ENCODE peak calls at places on chromosomes 7 and 10, in ten cellular contexts. One of them, this sample, is unnamed.
A peak's percentile ranks its signal among the peaks of the same experiment; 100 is the strongest.

GRCh38 chr7:144019457-144019856 is 19.3 kb downstream of the OR6B1 start:
- DNase-seq in fibroblast of pulmonary artery: peak; percentile 98
- DNase-seq in neural crest cell: no peak
- DNase-seq in amygdala: no peak
- DNase-seq in HTR-8/SVneo: peak; percentile 5
- DNase-seq in activated naive CD4-positive, alpha-beta T cell treated with anti-CD3 and anti-CD28 coated beads, Interleukin-2, amount 10 ng/mL, durations not matched to agents 7 days and 5 days: no peak
- DNase-seq in heart left ventricle: no peak
- DNase-seq in AG04449: peak; percentile 70
- DNase-seq in anterior cingulate cortex: no peak
- DNase-seq in stomach: no peak
- DNase-seq in this sample: no peak

GRCh38 chr7:156475179-156475578 is 165.4 kb upstream of the RNF32 start:
- DNase-seq in fibroblast of pulmonary artery: no peak
- DNase-seq in neural crest cell: no peak
- DNase-seq in amygdala: no peak
- DNase-seq in HTR-8/SVneo: no peak
- DNase-seq in activated naive CD4-positive, alpha-beta T cell treated with anti-CD3 and anti-CD28 coated beads, Interleukin-2, amount 10 ng/mL, durations not matched to agents 7 days and 5 days: no peak
- DNase-seq in heart left ventricle: no peak
- DNase-seq in AG04449: no peak
- DNase-seq in anterior cingulate cortex: no peak
- DNase-seq in stomach: no peak
- DNase-seq in this sample: no peak

GRCh38 chr10:79320785-79321493 is 26.3 kb upstream of the PPIF start:
- DNase-seq in fibroblast of pulmonary artery: peak; percentile 83
- DNase-seq in neural crest cell: no peak
- DNase-seq in amygdala: no peak
- DNase-seq in HTR-8/SVneo: peak; percentile 77
- DNase-seq in activated naive CD4-positive, alpha-beta T cell treated with anti-CD3 and anti-CD28 coated beads, Interleukin-2, amount 10 ng/mL, durations not matched to agents 7 days and 5 days: no peak
- DNase-seq in heart left ventricle: no peak
- DNase-seq in AG04449: no peak
- DNase-seq in anterior cingulate cortex: no peak
- DNase-seq in stomach: no peak
- DNase-seq in this sample: no peak

GRCh38 chr7:106731207-106731606 is 70.2 kb upstream of the CCDC71L start:
- DNase-seq in fibroblast of pulmonary artery: peak; percentile 58
- DNase-seq in neural crest cell: no peak
- DNase-seq in amygdala: no peak
- DNase-seq in HTR-8/SVneo: no peak
- DNase-seq in activated naive CD4-positive, alpha-beta T cell treated with anti-CD3 and anti-CD28 coated beads, Interleukin-2, amount 10 ng/mL, durations not matched to agents 7 days and 5 days: no peak
- DNase-seq in heart left ventricle: no peak
- DNase-seq in AG04449: no peak
- DNase-seq in anterior cingulate cortex: no peak
- DNase-seq in stomach: no peak
- DNase-seq in this sample: no peak

GRCh38 chr7:42244828-42245227 is 7.8 kb upstream of the GLI3 start:
- DNase-seq in fibroblast of pulmonary artery: peak; percentile 90
- DNase-seq in neural crest cell: no peak
- DNase-seq in amygdala: no peak
- DNase-seq in HTR-8/SVneo: no peak
- DNase-seq in activated naive CD4-positive, alpha-beta T cell treated with anti-CD3 and anti-CD28 coated beads, Interleukin-2, amount 10 ng/mL, durations not matched to agents 7 days and 5 days: no peak
- DNase-seq in heart left ventricle: no peak
- DNase-seq in AG04449: no peak
- DNase-seq in anterior cingulate cortex: no peak
- DNase-seq in stomach: no peak
- DNase-seq in this sample: no peak

GRCh38 chr7:50552139-50552538 is 13.1 kb downstream of the DDC start:
- DNase-seq in fibroblast of pulmonary artery: no peak
- DNase-seq in neural crest cell: no peak
- DNase-seq in amygdala: no peak
- DNase-seq in HTR-8/SVneo: no peak
- DNase-seq in activated naive CD4-positive, alpha-beta T cell treated with anti-CD3 and anti-CD28 coated beads, Interleukin-2, amount 10 ng/mL, durations not matched to agents 7 days and 5 days: no peak
- DNase-seq in heart left ventricle: no peak
- DNase-seq in AG04449: no peak
- DNase-seq in anterior cingulate cortex: no peak
- DNase-seq in stomach: no peak
- DNase-seq in this sample: no peak

GRCh38 chr10:30027057-30028005 is 32.1 kb downstream of the JCAD start:
- DNase-seq in fibroblast of pulmonary artery: peak; percentile 18
- DNase-seq in neural crest cell: no peak
- DNase-seq in amygdala: no peak
- DNase-seq in HTR-8/SVneo: no peak
- DNase-seq in activated naive CD4-positive, alpha-beta T cell treated with anti-CD3 and anti-CD28 coated beads, Interleukin-2, amount 10 ng/mL, durations not matched to agents 7 days and 5 days: peak; percentile 94
- DNase-seq in heart left ventricle: peak; percentile 58
- DNase-seq in AG04449: no peak
- DNase-seq in anterior cingulate cortex: no peak
- DNase-seq in stomach: peak; percentile 65
- DNase-seq in this sample: peak; percentile 87

GRCh38 chr10:4561301-4561700 is 264.7 kb upstream of the AKR1E2 start:
- DNase-seq in fibroblast of pulmonary artery: no peak
- DNase-seq in neural crest cell: no peak
- DNase-seq in amygdala: no peak
- DNase-seq in HTR-8/SVneo: no peak
- DNase-seq in activated naive CD4-positive, alpha-beta T cell treated with anti-CD3 and anti-CD28 coated beads, Interleukin-2, amount 10 ng/mL, durations not matched to agents 7 days and 5 days: no peak
- DNase-seq in heart left ventricle: no peak
- DNase-seq in AG04449: no peak
- DNase-seq in anterior cingulate cortex: no peak
- DNase-seq in stomach: no peak
- DNase-seq in this sample: no peak

GRCh38 chr10:87761892-87762291 is 56.1 kb downstream of the ATAD1 start:
- DNase-seq in fibroblast of pulmonary artery: peak; percentile 67
- DNase-seq in neural crest cell: no peak
- DNase-seq in amygdala: no peak
- DNase-seq in HTR-8/SVneo: peak; percentile 17
- DNase-seq in activated naive CD4-positive, alpha-beta T cell treated with anti-CD3 and anti-CD28 coated beads, Interleukin-2, amount 10 ng/mL, durations not matched to agents 7 days and 5 days: no peak
- DNase-seq in heart left ventricle: no peak
- DNase-seq in AG04449: no peak
- DNase-seq in anterior cingulate cortex: no peak
- DNase-seq in stomach: no peak
- DNase-seq in this sample: no peak

GRCh38 chr7:66353547-66353946 is 148.4 kb downstream of the TPST1 start:
- DNase-seq in fibroblast of pulmonary artery: peak; percentile 82
- DNase-seq in neural crest cell: no peak
- DNase-seq in amygdala: no peak
- DNase-seq in HTR-8/SVneo: no peak
- DNase-seq in activated naive CD4-positive, alpha-beta T cell treated with anti-CD3 and anti-CD28 coated beads, Interleukin-2, amount 10 ng/mL, durations not matched to agents 7 days and 5 days: no peak
- DNase-seq in heart left ventricle: no peak
- DNase-seq in AG04449: no peak
- DNase-seq in anterior cingulate cortex: no peak
- DNase-seq in stomach: no peak
- DNase-seq in this sample: no peak

GRCh38 chr7:55140221-55140980 is 121.6 kb downstream of the EGFR start:
- DNase-seq in fibroblast of pulmonary artery: peak; percentile 82
- DNase-seq in neural crest cell: no peak
- DNase-seq in amygdala: no peak
- DNase-seq in HTR-8/SVneo: no peak
- DNase-seq in activated naive CD4-positive, alpha-beta T cell treated with anti-CD3 and anti-CD28 coated beads, Interleukin-2, amount 10 ng/mL, durations not matched to agents 7 days and 5 days: no peak
- DNase-seq in heart left ventricle: peak; percentile 60
- DNase-seq in AG04449: peak; percentile 44
- DNase-seq in anterior cingulate cortex: no peak
- DNase-seq in stomach: no peak
- DNase-seq in this sample: no peak

GRCh38 chr10:132960071-132960472 is 17.7 kb upstream of the CFAP46 start:
- DNase-seq in fibroblast of pulmonary artery: no peak
- DNase-seq in neural crest cell: no peak
- DNase-seq in amygdala: no peak
- DNase-seq in HTR-8/SVneo: no peak
- DNase-seq in activated naive CD4-positive, alpha-beta T cell treated with anti-CD3 and anti-CD28 coated beads, Interleukin-2, amount 10 ng/mL, durations not matched to agents 7 days and 5 days: no peak
- DNase-seq in heart left ventricle: no peak
- DNase-seq in AG04449: no peak
- DNase-seq in anterior cingulate cortex: no peak
- DNase-seq in stomach: no peak
- DNase-seq in this sample: no peak

GRCh38 chr7:148609045-148609725 is 18.6 kb downstream of the C7orf33 start:
- DNase-seq in fibroblast of pulmonary artery: peak; percentile 58
- DNase-seq in neural crest cell: no peak
- DNase-seq in amygdala: no peak
- DNase-seq in HTR-8/SVneo: no peak
- DNase-seq in activated naive CD4-positive, alpha-beta T cell treated with anti-CD3 and anti-CD28 coated beads, Interleukin-2, amount 10 ng/mL, durations not matched to agents 7 days and 5 days: no peak
- DNase-seq in heart left ventricle: no peak
- DNase-seq in AG04449: no peak
- DNase-seq in anterior cingulate cortex: no peak
- DNase-seq in stomach: no peak
- DNase-seq in this sample: no peak

GRCh38 chr7:16484453-16485158 is 19.1 kb upstream of the SOSTDC1 start:
- DNase-seq in fibroblast of pulmonary artery: peak; percentile 80
- DNase-seq in neural crest cell: no peak
- DNase-seq in amygdala: no peak
- DNase-seq in HTR-8/SVneo: peak; percentile 31
- DNase-seq in activated naive CD4-positive, alpha-beta T cell treated with anti-CD3 and anti-CD28 coated beads, Interleukin-2, amount 10 ng/mL, durations not matched to agents 7 days and 5 days: no peak
- DNase-seq in heart left ventricle: no peak
- DNase-seq in AG04449: no peak
- DNase-seq in anterior cingulate cortex: no peak
- DNase-seq in stomach: no peak
- DNase-seq in this sample: no peak

GRCh38 chr7:100965723-100966541 is 3.4 kb upstream of the MUC12 start:
- DNase-seq in fibroblast of pulmonary artery: peak; percentile 52
- DNase-seq in neural crest cell: peak; percentile 99
- DNase-seq in amygdala: no peak
- DNase-seq in HTR-8/SVneo: peak; percentile 77
- DNase-seq in activated naive CD4-positive, alpha-beta T cell treated with anti-CD3 and anti-CD28 coated beads, Interleukin-2, amount 10 ng/mL, durations not matched to agents 7 days and 5 days: peak; percentile 80
- DNase-seq in heart left ventricle: peak; percentile 53
- DNase-seq in AG04449: no peak
- DNase-seq in anterior cingulate cortex: no peak
- DNase-seq in stomach: peak; percentile 76
- DNase-seq in this sample: peak; percentile 66

GRCh38 chr7:154688952-154689351 is 314.0 kb downstream of the PAXIP1 start:
- DNase-seq in fibroblast of pulmonary artery: no peak
- DNase-seq in neural crest cell: no peak
- DNase-seq in amygdala: no peak
- DNase-seq in HTR-8/SVneo: no peak
- DNase-seq in activated naive CD4-positive, alpha-beta T cell treated with anti-CD3 and anti-CD28 coated beads, Interleukin-2, amount 10 ng/mL, durations not matched to agents 7 days and 5 days: no peak
- DNase-seq in heart left ventricle: no peak
- DNase-seq in AG04449: no peak
- DNase-seq in anterior cingulate cortex: no peak
- DNase-seq in stomach: no peak
- DNase-seq in this sample: no peak

GRCh38 chr10:100786591-100786990 is 41.2 kb downstream of the PAX2 start:
- DNase-seq in fibroblast of pulmonary artery: no peak
- DNase-seq in neural crest cell: no peak
- DNase-seq in amygdala: no peak
- DNase-seq in HTR-8/SVneo: no peak
- DNase-seq in activated naive CD4-positive, alpha-beta T cell treated with anti-CD3 and anti-CD28 coated beads, Interleukin-2, amount 10 ng/mL, durations not matched to agents 7 days and 5 days: no peak
- DNase-seq in heart left ventricle: no peak
- DNase-seq in AG04449: no peak
- DNase-seq in anterior cingulate cortex: no peak
- DNase-seq in stomach: no peak
- DNase-seq in this sample: no peak

GRCh38 chr7:141649137-141649864 is 52.7 kb downstream of the DENND11 start:
- DNase-seq in fibroblast of pulmonary artery: peak; percentile 4
- DNase-seq in neural crest cell: no peak
- DNase-seq in amygdala: no peak
- DNase-seq in HTR-8/SVneo: no peak
- DNase-seq in activated naive CD4-positive, alpha-beta T cell treated with anti-CD3 and anti-CD28 coated beads, Interleukin-2, amount 10 ng/mL, durations not matched to agents 7 days and 5 days: no peak
- DNase-seq in heart left ventricle: no peak
- DNase-seq in AG04449: no peak
- DNase-seq in anterior cingulate cortex: no peak
- DNase-seq in stomach: no peak
- DNase-seq in this sample: no peak

GRCh38 chr7:147438216-147438615 is 1152.3 kb upstream of the C7orf33 start:
- DNase-seq in fibroblast of pulmonary artery: peak; percentile 14
- DNase-seq in neural crest cell: no peak
- DNase-seq in amygdala: no peak
- DNase-seq in HTR-8/SVneo: no peak
- DNase-seq in activated naive CD4-positive, alpha-beta T cell treated with anti-CD3 and anti-CD28 coated beads, Interleukin-2, amount 10 ng/mL, durations not matched to agents 7 days and 5 days: no peak
- DNase-seq in heart left ventricle: no peak
- DNase-seq in AG04449: no peak
- DNase-seq in anterior cingulate cortex: no peak
- DNase-seq in stomach: no peak
- DNase-seq in this sample: no peak

GRCh38 chr7:50865450-50865849 is 82.8 kb upstream of the GRB10 start:
- DNase-seq in fibroblast of pulmonary artery: no peak
- DNase-seq in neural crest cell: no peak
- DNase-seq in amygdala: no peak
- DNase-seq in HTR-8/SVneo: no peak
- DNase-seq in activated naive CD4-positive, alpha-beta T cell treated with anti-CD3 and anti-CD28 coated beads, Interleukin-2, amount 10 ng/mL, durations not matched to agents 7 days and 5 days: no peak
- DNase-seq in heart left ventricle: no peak
- DNase-seq in AG04449: no peak
- DNase-seq in anterior cingulate cortex: no peak
- DNase-seq in stomach: no peak
- DNase-seq in this sample: no peak

GRCh38 chr10:119370046-119370770 is 162.8 kb downstream of the GRK5 start:
- DNase-seq in fibroblast of pulmonary artery: peak; percentile 61
- DNase-seq in neural crest cell: no peak
- DNase-seq in amygdala: no peak
- DNase-seq in HTR-8/SVneo: no peak
- DNase-seq in activated naive CD4-positive, alpha-beta T cell treated with anti-CD3 and anti-CD28 coated beads, Interleukin-2, amount 10 ng/mL, durations not matched to agents 7 days and 5 days: no peak
- DNase-seq in heart left ventricle: peak; percentile 69
- DNase-seq in AG04449: peak; percentile 56
- DNase-seq in anterior cingulate cortex: no peak
- DNase-seq in stomach: no peak
- DNase-seq in this sample: no peak

GRCh38 chr10:91201213-91201996 is 19.1 kb upstream of the PCGF5 start:
- DNase-seq in fibroblast of pulmonary artery: no peak
- DNase-seq in neural crest cell: no peak
- DNase-seq in amygdala: no peak
- DNase-seq in HTR-8/SVneo: no peak
- DNase-seq in activated naive CD4-positive, alpha-beta T cell treated with anti-CD3 and anti-CD28 coated beads, Interleukin-2, amount 10 ng/mL, durations not matched to agents 7 days and 5 days: peak; percentile 74
- DNase-seq in heart left ventricle: no peak
- DNase-seq in AG04449: no peak
- DNase-seq in anterior cingulate cortex: no peak
- DNase-seq in stomach: no peak
- DNase-seq in this sample: no peak

GRCh38 chr7:92404170-92404614 is 43.1 kb upstream of the GATAD1 start:
- DNase-seq in fibroblast of pulmonary artery: peak; percentile 10
- DNase-seq in neural crest cell: no peak
- DNase-seq in amygdala: no peak
- DNase-seq in HTR-8/SVneo: no peak
- DNase-seq in activated naive CD4-positive, alpha-beta T cell treated with anti-CD3 and anti-CD28 coated beads, Interleukin-2, amount 10 ng/mL, durations not matched to agents 7 days and 5 days: peak; percentile 61
- DNase-seq in heart left ventricle: no peak
- DNase-seq in AG04449: no peak
- DNase-seq in anterior cingulate cortex: no peak
- DNase-seq in stomach: no peak
- DNase-seq in this sample: peak; percentile 26

GRCh38 chr10:63481815-63482421 is 16.1 kb upstream of the JMJD1C start:
- DNase-seq in fibroblast of pulmonary artery: peak; percentile 58
- DNase-seq in neural crest cell: no peak
- DNase-seq in amygdala: no peak
- DNase-seq in HTR-8/SVneo: no peak
- DNase-seq in activated naive CD4-positive, alpha-beta T cell treated with anti-CD3 and anti-CD28 coated beads, Interleukin-2, amount 10 ng/mL, durations not matched to agents 7 days and 5 days: no peak
- DNase-seq in heart left ventricle: no peak
- DNase-seq in AG04449: no peak
- DNase-seq in anterior cingulate cortex: no peak
- DNase-seq in stomach: no peak
- DNase-seq in this sample: no peak

GRCh38 chr7:73847941-73848723 is 5.8 kb upstream of the METTL27 start:
- DNase-seq in fibroblast of pulmonary artery: no peak
- DNase-seq in neural crest cell: no peak
- DNase-seq in amygdala: no peak
- DNase-seq in HTR-8/SVneo: no peak
- DNase-seq in activated naive CD4-positive, alpha-beta T cell treated with anti-CD3 and anti-CD28 coated beads, Interleukin-2, amount 10 ng/mL, durations not matched to agents 7 days and 5 days: no peak
- DNase-seq in heart left ventricle: no peak
- DNase-seq in AG04449: no peak
- DNase-seq in anterior cingulate cortex: no peak
- DNase-seq in stomach: no peak
- DNase-seq in this sample: no peak